ENCODE peak calls at places on chromosome 19, in ten cellular contexts. V, R, F, I, J, S, Z, C, Q and P are unnamed samples.

GRCh38 chr19:30851646-30852045 is 479.5 kb downstream of the ZNF536 start:
- DNase-seq in V (no peak), R (no peak), F (no peak), I (no peak), J (no peak), S (no peak), Z (no peak), C (no peak), Q (no peak), P (no peak)

GRCh38 chr19:44598880-44599279 is 14.5 kb upstream of the IGSF23 start:
- DNase-seq in V (no peak), R (no peak), F (no peak), I (no peak), J (no peak), S (no peak), Z (no peak), C (no peak), Q (no peak), P (no peak)

GRCh38 chr19:947707-948533 is 22.1 kb downstream of the ARID3A start:
- DNase-seq in V (no peak), R (no peak), F (no peak), I (no peak), J (no peak), S (no peak), Z (peak; percentile 92), C (no peak), Q (no peak), P (peak; percentile 92)

GRCh38 chr19:41616785-41617621 is 9.9 kb downstream of the CEACAM4 start:
- DNase-seq in V (no peak), R (no peak), F (no peak), I (no peak), J (no peak), S (no peak), Z (no peak), C (no peak), Q (peak; percentile 38), P (peak; percentile 53)

GRCh38 chr19:6065685-6066365 is 44.5 kb downstream of the RFX2 start:
- DNase-seq in V (peak; percentile 59), R (peak; percentile 14), F (no peak), I (no peak), J (no peak), S (no peak), Z (no peak), C (no peak), Q (no peak), P (peak; percentile 86)

GRCh38 chr19:1101337-1101698 is 2.5 kb upstream of the GPX4 start:
- DNase-seq in V (no peak), R (no peak), F (no peak), I (no peak), J (no peak), S (no peak), Z (no peak), C (no peak), Q (no peak), P (peak; percentile 84)

GRCh38 chr19:3606690-3607289 is at the start of gene TBXA2R:
- DNase-seq in V (peak; percentile 66), R (no peak), F (no peak), I (no peak), J (no peak), S (no peak), Z (peak; percentile 78), C (peak; percentile 57), Q (peak; percentile 77), P (peak; percentile 66)

GRCh38 chr19:46426035-46426505 is 2.7 kb downstream of the PNMA8C start:
- DNase-seq in V (peak; percentile 32), R (no peak), F (no peak), I (no peak), J (no peak), S (no peak), Z (no peak), C (no peak), Q (no peak), P (no peak)

GRCh38 chr19:2436384-2436783 is 9.0 kb upstream of the TIMM13 start:
- DNase-seq in V (no peak), R (no peak), F (no peak), I (no peak), J (no peak), S (no peak), Z (no peak), C (no peak), Q (no peak), P (no peak)

GRCh38 chr19:29715695-29716581 is 877 bp upstream of the C19orf12 start:
- DNase-seq in V (peak; percentile 9), R (no peak), F (peak; percentile 16), I (no peak), J (no peak), S (no peak), Z (no peak), C (no peak), Q (no peak), P (peak; percentile 8)

GRCh38 chr19:5452594-5453565 is 2.3 kb upstream of the ZNRF4 start:
- DNase-seq in V (no peak), R (no peak), F (no peak), I (no peak), J (no peak), S (no peak), Z (no peak), C (peak; percentile 15), Q (no peak), P (no peak)

GRCh38 chr19:55116232-55117062 is 990 bp downstream of the PPP1R12C start:
- DNase-seq in V (peak; percentile 45), R (no peak), F (peak; percentile 81), I (no peak), J (no peak), S (no peak), Z (peak; percentile 79), C (peak; percentile 73), Q (peak; percentile 81), P (peak; percentile 92)

GRCh38 chr19:18097993-18098890 is 664 bp downstream of the MAST3 start:
- DNase-seq in V (no peak), R (no peak), F (no peak), I (no peak), J (no peak), S (no peak), Z (no peak), C (no peak), Q (no peak), P (no peak)

GRCh38 chr19:11530432-11530831 is 1.5 kb upstream of the ECSIT start:
- DNase-seq in V (peak; percentile 69), R (no peak), F (peak; percentile 61), I (peak; percentile 85), J (no peak), S (no peak), Z (peak; percentile 28), C (peak; percentile 37), Q (peak; percentile 81), P (peak; percentile 77)

GRCh38 chr19:46721269-46722003 is 4.5 kb upstream of the PRKD2 start:
- DNase-seq in V (no peak), R (no peak), F (no peak), I (no peak), J (no peak), S (no peak), Z (no peak), C (no peak), Q (no peak), P (no peak)

GRCh38 chr19:56712609-56713008 is 41.1 kb upstream of the ZNF835 start:
- DNase-seq in V (no peak), R (no peak), F (no peak), I (no peak), J (no peak), S (no peak), Z (no peak), C (no peak), Q (no peak), P (no peak)

GRCh38 chr19:20471441-20471840 is 94.1 kb downstream of the ZNF737 start:
- DNase-seq in V (no peak), R (no peak), F (no peak), I (no peak), J (no peak), S (no peak), Z (no peak), C (no peak), Q (no peak), P (no peak)

GRCh38 chr19:3982701-3983541 is 2.3 kb downstream of the EEF2 start:
- DNase-seq in V (peak; percentile 39), R (no peak), F (peak; percentile 59), I (no peak), J (no peak), S (no peak), Z (no peak), C (peak; percentile 74), Q (peak; percentile 49), P (no peak)

GRCh38 chr19:942133-942645 is 16.4 kb downstream of the ARID3A start:
- DNase-seq in V (no peak), R (no peak), F (no peak), I (no peak), J (no peak), S (no peak), Z (no peak), C (no peak), Q (no peak), P (no peak)

GRCh38 chr19:4654437-4655361 is 15.4 kb downstream of the TNFAIP8L1 start:
- DNase-seq in V (no peak), R (no peak), F (peak; percentile 56), I (no peak), J (no peak), S (no peak), Z (no peak), C (no peak), Q (no peak), P (no peak)

GRCh38 chr19:8075158-8076086 is 22.9 kb downstream of the CCL25 start:
- DNase-seq in V (no peak), R (no peak), F (no peak), I (no peak), J (no peak), S (no peak), Z (no peak), C (no peak), Q (no peak), P (no peak)

GRCh38 chr19:2260341-2260751 is 4.1 kb upstream of the JSRP1 start:
- DNase-seq in V (no peak), R (no peak), F (no peak), I (no peak), J (no peak), S (no peak), Z (no peak), C (no peak), Q (no peak), P (no peak)

GRCh38 chr19:45676851-45677263 is 8.8 kb downstream of the GIPR start:
- DNase-seq in V (no peak), R (no peak), F (no peak), I (no peak), J (no peak), S (no peak), Z (peak; percentile 51), C (no peak), Q (no peak), P (no peak)

GRCh38 chr19:49340865-49341718 is 5.9 kb downstream of the CD37 start:
- DNase-seq in V (no peak), R (no peak), F (no peak), I (no peak), J (no peak), S (no peak), Z (no peak), C (no peak), Q (no peak), P (no peak)

GRCh38 chr19:33718668-33719259 is 77.9 kb upstream of the KCTD15 start:
- DNase-seq in V (no peak), R (no peak), F (no peak), I (no peak), J (no peak), S (no peak), Z (no peak), C (no peak), Q (no peak), P (no peak)

GRCh38 chr19:56969726-56970125 is 129.2 kb upstream of the PEG3 start:
- DNase-seq in V (no peak), R (no peak), F (no peak), I (no peak), J (no peak), S (no peak), Z (no peak), C (no peak), Q (no peak), P (no peak)

GRCh38 chr19:541699-542098 is 2.2 kb upstream of the GZMM start:
- DNase-seq in V (no peak), R (no peak), F (no peak), I (no peak), J (no peak), S (no peak), Z (no peak), C (no peak), Q (no peak), P (no peak)

GRCh38 chr19:7397687-7398086 is 49.0 kb downstream of the ARHGEF18 start:
- DNase-seq in V (peak; percentile 85), R (no peak), F (no peak), I (no peak), J (peak; percentile 91), S (no peak), Z (no peak), C (peak; percentile 93), Q (no peak), P (no peak)